ENCODE peak calls at places on chromosomes 7 and 10, in five cellular contexts. Q is substantia nigra, J is lower lobe of right lung, W is RPMI7951, R is cardiac muscle cell. C is an unnamed sample.

GRCh38 chr7:80699656-80700318 is 61.3 kb downstream of the CD36 start:
- DNase-seq in J (no peak), R (no peak), W (peak), Q (no peak), C (no peak)

GRCh38 chr10:42986618-42987017 is 90.3 kb upstream of the RET start:
- DNase-seq in R (no peak), W (no peak), J (no peak), Q (no peak), C (no peak)

GRCh38 chr7:116571037-116571436 is 46.2 kb downstream of the CAV1 start:
- DNase-seq in Q (no peak), R (no peak), W (peak), J (no peak), C (no peak)

GRCh38 chr10:10663587-10663986 is 354.1 kb upstream of the CELF2 start:
- DNase-seq in R (no peak), Q (no peak), J (no peak), W (no peak), C (no peak)

GRCh38 chr7:131265227-131265626 is 62.4 kb upstream of the MKLN1 start:
- DNase-seq in R (no peak), W (no peak), Q (peak), J (no peak), C (peak)

GRCh38 chr7:127751062-127751722 is 99.2 kb downstream of the SND1 start:
- DNase-seq in Q (no peak), R (no peak), J (no peak), W (peak), C (no peak)

GRCh38 chr10:26854524-26854923 is 6.2 kb downstream of the ABI1 start:
- DNase-seq in J (no peak), R (no peak), W (no peak), Q (no peak), C (no peak)

GRCh38 chr10:119849031-119849789 is 23.4 kb downstream of the MCMBP start:
- DNase-seq in J (no peak), R (no peak), W (peak), Q (no peak), C (no peak)

GRCh38 chr7:152115021-152115718 is 89.7 kb downstream of the GALNT11 start:
- DNase-seq in Q (no peak), R (no peak), J (no peak), W (no peak), C (no peak)

GRCh38 chr10:125788156-125789034 is 12.8 kb upstream of the MMP21 start:
- DNase-seq in J (no peak), Q (no peak), R (no peak), W (no peak), C (no peak)

GRCh38 chr7:139034855-139035587 is 821 bp downstream of the ZC3HAV1L start:
- DNase-seq in W (peak), R (no peak), J (no peak), Q (peak), C (no peak)

GRCh38 chr10:110134917-110135316 is 72.5 kb upstream of the MXI1 start:
- DNase-seq in J (no peak), R (no peak), W (no peak), Q (no peak), C (no peak)

GRCh38 chr7:127417346-127417745 is 24.8 kb upstream of the ZNF800 start:
- DNase-seq in J (no peak), Q (no peak), R (no peak), W (no peak), C (no peak)

GRCh38 chr10:110034596-110034995 is 26.8 kb downstream of the ADD3 start:
- DNase-seq in W (no peak), R (no peak), J (no peak), Q (no peak), C (no peak)

GRCh38 chr7:98171449-98171848 is 39.8 kb upstream of the BHLHA15 start:
- DNase-seq in W (no peak), Q (no peak), R (no peak), J (no peak), C (no peak)

GRCh38 chr7:34486371-34486770 is 171.6 kb upstream of the NPSR1 start:
- DNase-seq in Q (no peak), J (no peak), W (no peak), R (no peak), C (no peak)

GRCh38 chr10:77899080-77899477 is 27.5 kb downstream of the DLG5 start:
- DNase-seq in Q (no peak), W (peak), J (peak), R (no peak), C (no peak)

GRCh38 chr10:101014230-101014884 is 14.7 kb downstream of the LZTS2 start:
- DNase-seq in J (peak), W (peak), Q (peak), R (peak), C (peak)

GRCh38 chr7:151308791-151309190 is 32.8 kb upstream of the NUB1 start:
- DNase-seq in R (no peak), Q (no peak), W (no peak), J (no peak), C (no peak)

GRCh38 chr10:122565766-122566206 is 5.2 kb downstream of the DMBT1 start:
- DNase-seq in R (peak), Q (peak), J (peak), W (peak), C (peak)

GRCh38 chr10:77520290-77520689 is 117.3 kb downstream of the KCNMA1 start:
- DNase-seq in R (no peak), Q (no peak), W (no peak), J (no peak), C (no peak)

GRCh38 chr7:88291401-88292173 is 15.1 kb downstream of the STEAP4 start:
- DNase-seq in R (no peak), Q (no peak), W (no peak), J (peak), C (no peak)

GRCh38 chr10:99859585-99859984 is 77.1 kb downstream of the ABCC2 start:
- DNase-seq in W (no peak), Q (no peak), R (peak), J (no peak), C (no peak)

C was measured in anterior cingulate cortex.